ENCODE peak calls at places on chromosomes 12 and 14, in seven cellular contexts. O, R, I, G, H, B and X are unnamed samples.

GRCh38 chr14:56002316-56002715 is 115.9 kb upstream of the PELI2 start:
- DNase-seq in O (no peak), G (no peak), H (no peak), I (peak), R (no peak), B (no peak), X (no peak)

GRCh38 chr12:65631621-65632111 is 192.6 kb upstream of the HMGA2 start:
- DNase-seq in R (peak), G (no peak), O (no peak), I (peak), B (no peak), H (no peak), X (no peak)

GRCh38 chr12:3692616-3693365 is 60.1 kb downstream of the CRACR2A start:
- DNase-seq in B (no peak), H (no peak), O (no peak), R (peak), I (no peak), G (no peak), X (no peak)

GRCh38 chr14:76349993-76350392 is 25.9 kb upstream of the ESRRB start:
- DNase-seq in R (no peak), O (no peak), H (no peak), I (no peak), G (no peak), B (no peak), X (no peak)

GRCh38 chr12:126248871-126249403 is 1183.7 kb downstream of the AACS start:
- DNase-seq in O (no peak), I (no peak), R (no peak), G (no peak), B (no peak), H (no peak), X (no peak)

GRCh38 chr12:28550757-28551381 is 360.6 kb downstream of the CCDC91 start:
- DNase-seq in G (no peak), H (no peak), B (no peak), O (no peak), I (peak), R (peak), X (no peak)

GRCh38 chr14:99757331-99758070 is 35.7 kb upstream of the EML1 start:
- DNase-seq in H (no peak), G (no peak), B (no peak), O (no peak), I (peak), R (peak), X (no peak)

GRCh38 chr12:53659011-53659551 is 16.8 kb downstream of the ATP5MC2 start:
- DNase-seq in B (no peak), O (peak), R (peak), H (peak), I (peak), G (no peak), X (no peak)

GRCh38 chr14:105532735-105533141 is 6.4 kb downstream of the TMEM121 start:
- DNase-seq in R (no peak), H (no peak), O (no peak), I (peak), G (peak), B (no peak), X (peak)

GRCh38 chr12:22981711-22982110 is 356.7 kb downstream of the ETNK1 start:
- DNase-seq in R (peak), G (no peak), O (no peak), B (peak), H (peak), I (peak), X (no peak)

GRCh38 chr14:64614214-64614613 is 64.5 kb downstream of the PPP1R36 start:
- DNase-seq in O (no peak), B (no peak), H (no peak), I (no peak), G (no peak), R (no peak), X (no peak)

GRCh38 chr12:123973552-123974341 is 732 bp downstream of the ZNF664 start:
- DNase-seq in B (peak), H (peak), R (peak), O (peak), I (peak), G (no peak), X (peak)

GRCh38 chr12:48965447-48965846 is 6.1 kb downstream of the WNT10B start:
- DNase-seq in G (no peak), I (peak), H (no peak), R (no peak), O (no peak), B (no peak), X (no peak)

GRCh38 chr12:122082621-122083356 is 4.2 kb downstream of the MLXIP start:
- DNase-seq in R (no peak), H (no peak), O (no peak), B (no peak), G (no peak), I (no peak), X (peak)

GRCh38 chr14:32940066-32940651 is 1.5 kb downstream of the NPAS3 start:
- DNase-seq in R (no peak), H (peak), I (peak), G (no peak), B (no peak), O (no peak), X (no peak)

GRCh38 chr12:56991319-56991906 is 14.9 kb downstream of the ZBTB39 start:
- DNase-seq in R (no peak), G (peak), I (no peak), B (no peak), H (peak), O (no peak), X (peak)

GRCh38 chr14:60648934-60649814 is at the start of gene SIX1:
- DNase-seq in I (peak), G (no peak), R (peak), B (peak), H (peak), O (peak), X (peak)

GRCh38 chr12:104423273-104423672 is 33.5 kb upstream of the CHST11 start:
- DNase-seq in O (no peak), H (no peak), R (peak), B (no peak), I (no peak), G (no peak), X (no peak)

GRCh38 chr12:50572760-50573159 is 68.0 kb downstream of the DIP2B start:
- DNase-seq in H (no peak), I (no peak), O (no peak), B (no peak), R (peak), G (no peak), X (no peak)
- H3K4me3 ChIP-seq in H (no peak), I (no peak), O (no peak), B (no peak), R (no peak), G (no peak), X (no peak)

GRCh38 chr12:97560359-97560758 is 97.8 kb downstream of the RMST start:
- DNase-seq in R (no peak), H (no peak), B (no peak), G (no peak), I (no peak), O (no peak), X (no peak)

GRCh38 chr12:97557116-97557515 is 94.5 kb downstream of the RMST start:
- DNase-seq in O (no peak), H (no peak), R (no peak), G (no peak), I (no peak), B (no peak), X (no peak)

GRCh38 chr12:97555547-97556200 is 93.1 kb downstream of the RMST start:
- DNase-seq in B (no peak), R (no peak), H (no peak), O (no peak), I (no peak), G (no peak), X (no peak)

GRCh38 chr12:97552410-97553050 is 89.9 kb downstream of the RMST start:
- DNase-seq in B (no peak), R (peak), O (no peak), G (no peak), I (no peak), H (no peak), X (no peak)

GRCh38 chr12:97556201-97556824 is 93.7 kb downstream of the RMST start:
- DNase-seq in I (peak), R (no peak), H (no peak), G (no peak), O (no peak), B (peak), X (no peak)
- TF ChIP-seq CTCF in I (no peak), R (no peak), H (no peak), G (no peak), O (no peak), B (no peak), X (no peak)

GRCh38 chr14:69666112-69666511 is 54.7 kb downstream of the SUSD6 start:
- DNase-seq in G (no peak), I (no peak), H (no peak), B (no peak), O (no peak), R (no peak), X (no peak)

GRCh38 chr14:69667938-69668336 is 56.5 kb downstream of the SUSD6 start:
- DNase-seq in R (no peak), G (no peak), I (no peak), B (no peak), H (no peak), O (no peak), X (peak)

GRCh38 chr14:69665596-69665995 is 54.2 kb downstream of the SUSD6 start:
- DNase-seq in R (no peak), H (no peak), B (no peak), I (peak), O (no peak), G (no peak), X (no peak)

GRCh38 chr14:69664865-69665526 is 53.6 kb downstream of the SUSD6 start:
- DNase-seq in H (no peak), G (no peak), O (no peak), I (no peak), B (peak), R (no peak), X (no peak)

DNA sequence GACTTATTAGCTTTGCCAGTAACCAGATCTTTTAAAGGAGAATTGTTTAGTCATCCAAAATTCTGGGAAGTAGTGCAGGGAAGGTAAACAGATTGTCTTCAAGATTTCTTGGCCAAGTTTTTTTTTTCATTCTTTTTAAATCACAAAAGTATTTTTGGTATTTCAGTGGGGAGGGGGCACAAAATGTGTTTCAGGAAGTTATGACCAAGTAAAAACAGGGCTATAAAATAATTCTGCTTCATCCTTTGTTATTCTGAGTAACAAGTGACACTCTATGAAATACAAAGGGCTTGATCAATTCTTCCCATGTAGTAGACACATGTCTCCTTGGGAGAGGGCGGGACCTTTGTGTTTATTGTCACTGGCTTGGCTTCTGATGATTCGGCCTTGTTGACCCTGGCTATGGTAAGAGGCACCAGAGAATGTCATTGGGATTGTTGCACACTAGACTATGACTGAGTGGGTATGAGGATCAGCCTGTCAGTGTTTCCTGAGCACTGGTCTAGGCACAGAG is 55.4 kb downstream of the SUSD6 start:
- DNase-seq in R (no peak), H (no peak), O (no peak), G (no peak), I (peak), B (no peak), X (no peak)
- H3K4me3 ChIP-seq in R (no peak), H (no peak), O (no peak), G (no peak), I (no peak), B (no peak), X (peak)

DNA sequence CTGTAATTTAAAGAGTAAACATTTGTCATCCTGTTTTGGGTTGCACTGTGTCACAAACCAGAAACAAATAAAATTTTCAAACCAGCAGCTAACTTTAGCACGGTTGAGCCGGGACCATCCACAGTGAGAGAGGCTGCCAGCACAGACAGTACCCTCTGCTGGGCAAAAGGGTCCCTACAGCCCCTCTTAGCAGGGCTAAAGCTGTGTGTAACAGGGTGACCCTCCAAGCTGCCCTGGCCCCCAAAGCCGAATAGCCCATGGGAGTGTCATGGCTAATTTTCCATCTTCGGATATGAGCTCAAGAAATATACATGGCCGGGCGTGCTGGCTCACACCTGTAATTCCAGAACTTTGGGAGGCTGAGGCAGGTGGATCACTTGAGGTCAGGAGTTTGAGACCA is 157.1 kb upstream of the GRIN2B start:
- DNase-seq in H (no peak), R (no peak), B (peak), G (no peak), I (no peak), O (no peak), X (peak)
- TF ChIP-seq CTCF in H (no peak), R (no peak), B (no peak), G (no peak), I (no peak), O (no peak), X (peak)

GRCh38 chr12:19915392-19916192 is 452.7 kb upstream of the PDE3A start:
- DNase-seq in I (peak), O (no peak), R (peak), B (peak), G (no peak), H (peak), X (peak)
- H3K4me3 ChIP-seq in I (no peak), O (no peak), R (no peak), B (no peak), G (no peak), H (no peak), X (no peak)

GRCh38 chr12:128675576-128675975 is 148.2 kb downstream of the SLC15A4 start:
- DNase-seq in H (no peak), R (no peak), B (no peak), O (no peak), I (no peak), G (no peak), X (no peak)

GRCh38 chr12:128672428-128672827 is 151.3 kb downstream of the SLC15A4 start:
- DNase-seq in R (no peak), O (no peak), H (no peak), I (no peak), G (no peak), B (no peak), X (no peak)

GRCh38 chr12:128671528-128672042 is 152.2 kb downstream of the SLC15A4 start:
- DNase-seq in I (no peak), O (no peak), B (no peak), H (no peak), G (no peak), R (no peak), X (no peak)
- TF ChIP-seq CTCF in I (no peak), O (no peak), B (no peak), H (no peak), G (no peak), R (no peak), X (no peak)

GRCh38 chr14:44135972-44136371 is 371.1 kb downstream of the FSCB start:
- DNase-seq in I (no peak), H (no peak), R (no peak), O (no peak), B (no peak), G (no peak), X (no peak)
- H3K4me3 ChIP-seq in I (no peak), H (no peak), R (no peak), O (no peak), B (no peak), G (no peak), X (no peak)

GRCh38 chr12:63276537-63277365 is 125.8 kb upstream of the AVPR1A start:
- DNase-seq in R (peak), H (peak), G (peak), B (peak), O (no peak), I (peak), X (peak)
- TF ChIP-seq CTCF in R (peak), H (peak), G (peak), B (peak), O (peak), I (peak), X (peak)

DNA sequence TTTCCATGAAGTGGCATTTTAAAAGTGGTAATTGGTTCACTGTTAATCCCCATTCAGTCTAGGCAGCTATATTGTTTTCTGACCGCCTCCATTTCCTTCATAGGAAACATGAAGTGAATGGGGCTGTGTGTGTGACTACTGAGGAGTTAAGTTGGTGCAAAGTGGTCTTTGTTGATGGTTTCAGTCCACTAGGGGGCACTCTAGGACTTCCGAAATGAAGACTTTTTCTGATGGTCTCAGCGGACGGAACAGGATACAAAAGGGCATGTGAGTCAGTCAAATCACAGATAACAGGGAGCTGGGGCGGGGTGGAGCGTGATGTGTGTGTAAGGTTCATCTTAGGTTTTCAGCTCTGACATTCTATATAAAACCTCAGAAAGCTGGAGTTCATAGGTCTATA is 240.1 kb upstream of the OR4E1 start:
- DNase-seq in H (peak), G (peak), B (peak), I (peak), R (peak), O (no peak), X (peak)
- H3K4me3 ChIP-seq in H (no peak), G (no peak), B (no peak), I (no peak), R (no peak), O (no peak), X (no peak)